ENCODE peak calls at places on chromosomes 2 and 18, in nine cellular contexts. M is stimulated activated CD4-positive, alpha-beta T cell treated with anti-CD3 and anti-CD28 coated beads, TNF-alpha, amount 100 ng/mL, for 24 hours; Y is mesothelial cell of epicardium; N is NCI-H1694 treated with DMSO at 0.1 percent for 48 hours; B is substantia nigra; Q is NCI-H1092 treated with DMSO at 0.1 percent for 48 hours; G is Calu3; T is nephron progenitor cell; W is uterus. C is an unnamed sample.
A peak's percentile ranks its signal among the peaks of the same experiment; 100 is the strongest.

GRCh38 chr2:231421051-231421580 is 25.6 kb downstream of the B3GNT7 start:
- DNase-seq in M (no peak), Y (no peak), N (no peak), B (no peak), Q (no peak), G (no peak), T (no peak), W (no peak), C (no peak)

GRCh38 chr18:57846258-57846657 is 43.1 kb upstream of the ATP8B1 start:
- DNase-seq in M (no peak), Y (no peak), N (no peak), B (no peak), Q (no peak), G (peak; percentile 49), T (no peak), W (no peak), C (peak; percentile 74)

GRCh38 chr2:16319425-16320245 is 346.0 kb downstream of the CYRIA start:
- DNase-seq in M (no peak), Y (no peak), N (no peak), B (no peak), Q (no peak), G (no peak), T (peak; percentile 35), W (no peak), C (no peak)

GRCh38 chr18:77065221-77065981 is 67.2 kb downstream of the MBP start:
- DNase-seq in M (peak; percentile 32), Y (no peak), N (peak; percentile 20), B (peak; percentile 39), Q (no peak), G (peak; percentile 91), T (no peak), W (no peak), C (peak; percentile 62)

GRCh38 chr18:74544898-74545297 is 10.6 kb downstream of the CNDP1 start:
- DNase-seq in M (no peak), Y (no peak), N (no peak), B (peak; percentile 51), Q (no peak), G (no peak), T (no peak), W (no peak), C (no peak)

GRCh38 chr2:71595549-71595948 is 142.2 kb downstream of the DYSF start:
- DNase-seq in M (no peak), Y (no peak), N (no peak), B (peak; percentile 57), Q (no peak), G (no peak), T (no peak), W (no peak), C (no peak)

GRCh38 chr2:121196849-121197155 is 88.2 kb downstream of the TFCP2L1 start:
- DNase-seq in M (no peak), Y (no peak), N (no peak), B (no peak), Q (no peak), G (no peak), T (no peak), W (no peak), C (no peak)

GRCh38 chr2:11708106-11708505 is 38.1 kb upstream of the NTSR2 start:
- DNase-seq in M (no peak), Y (no peak), N (no peak), B (no peak), Q (no peak), G (no peak), T (no peak), W (no peak), C (no peak)

GRCh38 chr2:109447251-109447661 is 166.5 kb downstream of the SEPTIN10 start:
- DNase-seq in M (no peak), Y (no peak), N (peak; percentile 64), B (no peak), Q (no peak), G (no peak), T (no peak), W (no peak), C (no peak)

GRCh38 chr2:18891598-18892345 is 302.4 kb upstream of the NT5C1B start:
- DNase-seq in M (no peak), Y (no peak), N (no peak), B (no peak), Q (no peak), G (no peak), T (no peak), W (no peak), C (no peak)

GRCh38 chr2:173708757-173709156 is 256.4 kb downstream of the SP3 start:
- DNase-seq in M (no peak), Y (no peak), N (no peak), B (no peak), Q (no peak), G (no peak), T (no peak), W (peak; percentile 44), C (no peak)

GRCh38 chr2:2456721-2457120 is 125.6 kb upstream of the MYT1L start:
- DNase-seq in M (no peak), Y (no peak), N (no peak), B (no peak), Q (no peak), G (no peak), T (no peak), W (no peak), C (no peak)

GRCh38 chr2:18551169-18551568 is 9.3 kb downstream of the RDH14 start:
- DNase-seq in M (no peak), Y (no peak), N (no peak), B (no peak), Q (no peak), G (no peak), T (no peak), W (no peak), C (no peak)

GRCh38 chr2:137708311-137708710 is 256.0 kb upstream of the HNMT start:
- DNase-seq in M (no peak), Y (no peak), N (no peak), B (no peak), Q (no peak), G (no peak), T (no peak), W (no peak), C (no peak)

GRCh38 chr2:86015699-86016098 is 90.0 kb downstream of the POLR1A start:
- DNase-seq in M (no peak), Y (no peak), N (no peak), B (no peak), Q (no peak), G (no peak), T (no peak), W (no peak), C (no peak)

GRCh38 chr18:62526098-62527025 is 3.5 kb downstream of the ZCCHC2 start:
- DNase-seq in M (peak; percentile 75), Y (peak; percentile 54), N (peak; percentile 23), B (peak; percentile 80), Q (peak; percentile 83), G (peak; percentile 83), T (peak; percentile 80), W (peak; percentile 81), C (peak; percentile 87)

GRCh38 chr2:176121377-176122111 is 975 bp upstream of the HOXD9 start:
- DNase-seq in M (no peak), Y (no peak), N (no peak), B (no peak), Q (no peak), G (no peak), T (no peak), W (peak; percentile 37), C (no peak)

GRCh38 chr2:222714361-222715256 is 43.2 kb downstream of the MOGAT1 start:
- DNase-seq in M (no peak), Y (no peak), N (no peak), B (no peak), Q (no peak), G (no peak), T (no peak), W (peak; percentile 25), C (no peak)

GRCh38 chr2:234690569-234691225 is 193.8 kb upstream of the ARL4C start:
- DNase-seq in M (no peak), Y (no peak), N (peak; percentile 43), B (no peak), Q (peak; percentile 97), G (no peak), T (no peak), W (no peak), C (no peak)

GRCh38 chr2:209727077-209727476 is 44.6 kb upstream of the UNC80 start:
- DNase-seq in M (no peak), Y (no peak), N (no peak), B (no peak), Q (no peak), G (no peak), T (no peak), W (no peak), C (no peak)

GRCh38 chr2:101502095-101502494 is 27.2 kb upstream of the RFX8 start:
- DNase-seq in M (no peak), Y (no peak), N (no peak), B (no peak), Q (no peak), G (no peak), T (no peak), W (no peak), C (no peak)